ENCODE peak calls at places on chromosomes 16 and 17, in four cellular contexts. E, F, I and J are unnamed samples.

GRCh38 chr16:14428043-14428442 is 202.0 kb downstream of the PARN start:
- DNase-seq in F (no peak), I (no peak), E (no peak), J (no peak)

GRCh38 chr17:74601944-74602572 is 10.0 kb upstream of the CD300LD start:
- DNase-seq in E (peak; percentile 16), F (no peak), I (peak; percentile 70), J (no peak)

GRCh38 chr17:48375356-48375755 is 54.7 kb downstream of the SKAP1 start:
- DNase-seq in F (no peak), I (no peak), E (no peak), J (no peak)

GRCh38 chr17:5237541-5238016 is 2.9 kb upstream of the SCIMP start:
- DNase-seq in E (peak; percentile 18), F (peak; percentile 17), I (peak; percentile 83), J (no peak)

GRCh38 chr16:20084624-20085226 is 11.0 kb upstream of the GPR139 start:
- DNase-seq in I (peak; percentile 24), F (no peak), E (no peak), J (no peak)

GRCh38 chr16:24075929-24076716 is 180.0 kb upstream of the CACNG3 start:
- DNase-seq in E (no peak), F (no peak), I (peak; percentile 47), J (no peak)

GRCh38 chr17:30970757-30971567 is at the start of gene RNF135:
- DNase-seq in E (peak; percentile 45), I (peak; percentile 90), F (peak; percentile 46), J (peak; percentile 58)

GRCh38 chr17:74177018-74177450 is 26.4 kb upstream of the RPL38 start:
- DNase-seq in I (no peak), E (no peak), F (no peak), J (no peak)

GRCh38 chr17:2055494-2056220 is 754 bp downstream of the HIC1 start:
- DNase-seq in I (peak; percentile 34), E (peak; percentile 33), F (no peak), J (no peak)

GRCh38 chr17:82230627-82231311 is 1.9 kb downstream of the SLC16A3 start:
- DNase-seq in E (no peak), I (peak; percentile 89), F (peak; percentile 56), J (no peak)